ENCODE peak calls at places on chromosomes 2 and 18, in five cellular contexts. Z is right lobe of liver, S is endodermal cell, W is psoas muscle, D is colonic mucosa. X is an unnamed sample.

GRCh38 chr2:232327089-232328037 is 51.2 kb upstream of the ALPP start:
- DNase-seq in Z (peak), S (peak), W (peak), D (peak), X (peak)

GRCh38 chr18:44246001-44246400 is 434.7 kb upstream of the SETBP1 start:
- DNase-seq in Z (no peak), S (no peak), W (no peak), D (no peak), X (no peak)

GRCh38 chr18:634551-635045 is 22.9 kb upstream of the TYMS start:
- DNase-seq in Z (no peak), S (no peak), W (no peak), D (no peak), X (no peak)

GRCh38 chr18:74990563-74991081 is 218.3 kb downstream of the PTGR3 start:
- DNase-seq in Z (no peak), S (no peak), W (no peak), D (no peak), X (no peak)

GRCh38 chr2:209592106-209592505 is 168.3 kb downstream of the MAP2 start:
- DNase-seq in Z (no peak), S (no peak), W (no peak), D (no peak), X (no peak)

GRCh38 chr2:105166671-105167070 is 74.9 kb upstream of the GPR45 start:
- DNase-seq in Z (no peak), S (peak), W (no peak), D (no peak), X (no peak)

GRCh38 chr2:107393516-107393915 is 433.2 kb upstream of the RGPD4 start:
- DNase-seq in Z (no peak), S (no peak), W (no peak), D (no peak), X (no peak)

GRCh38 chr2:9975805-9976447 is 24.4 kb downstream of the GRHL1 start:
- DNase-seq in Z (no peak), S (no peak), W (peak), D (peak), X (no peak)

GRCh38 chr2:28751956-28752607 is 452 bp downstream of the PPP1CB start:
- DNase-seq in Z (no peak), S (no peak), W (no peak), D (peak), X (peak)

GRCh38 chr2:460861-461260 is 173.0 kb upstream of the ALKAL2 start:
- DNase-seq in Z (no peak), S (no peak), W (no peak), D (no peak), X (no peak)

GRCh38 chr18:36295880-36296301 is 1.6 kb upstream of the FHOD3 start:
- DNase-seq in Z (no peak), S (no peak), W (no peak), D (peak), X (no peak)

GRCh38 chr18:44691148-44691925 is 10.6 kb downstream of the SETBP1 start:
- DNase-seq in Z (no peak), S (no peak), W (no peak), D (peak), X (no peak)

GRCh38 chr2:127917916-127918315 is 32.2 kb upstream of the AMMECR1L start:
- DNase-seq in Z (no peak), S (no peak), W (no peak), D (no peak), X (no peak)

GRCh38 chr2:108621689-108622681 is 87.7 kb downstream of the LIMS1 start:
- DNase-seq in Z (no peak), S (no peak), W (no peak), D (no peak), X (no peak)

GRCh38 chr2:73202156-73203054 is at the start of gene NOTO:
- DNase-seq in Z (peak), S (peak), W (no peak), D (no peak), X (no peak)

GRCh38 chr2:10230499-10230898 is 72.2 kb upstream of the HPCAL1 start:
- DNase-seq in Z (no peak), S (no peak), W (no peak), D (no peak), X (no peak)

GRCh38 chr2:31221549-31221948 is 4.2 kb upstream of the CAPN14 start:
- DNase-seq in Z (no peak), S (no peak), W (no peak), D (no peak), X (no peak)

GRCh38 chr2:144015036-144015435 is 504.9 kb downstream of the ZEB2 start:
- DNase-seq in Z (no peak), S (no peak), W (no peak), D (no peak), X (no peak)

GRCh38 chr18:32299489-32299888 is 109.7 kb downstream of the MEP1B start:
- DNase-seq in Z (no peak), S (no peak), W (no peak), D (no peak), X (no peak)

GRCh38 chr2:220269421-220269820 is 642.0 kb downstream of the SLC4A3 start:
- DNase-seq in Z (no peak), S (peak), W (no peak), D (no peak), X (no peak)

GRCh38 chr2:45759310-45759851 is 107.9 kb downstream of the PRKCE start:
- DNase-seq in Z (no peak), S (peak), W (peak), D (no peak), X (no peak)

GRCh38 chr2:127853667-127854066 is 4.3 kb downstream of the POLR2D start:
- DNase-seq in Z (no peak), S (no peak), W (no peak), D (no peak), X (no peak)

GRCh38 chr18:400466-400865 is 100.0 kb downstream of the COLEC12 start:
- DNase-seq in Z (no peak), S (no peak), W (no peak), D (peak), X (no peak)

GRCh38 chr18:8681196-8681595 is 24.2 kb upstream of the MTCL1 start:
- DNase-seq in Z (no peak), S (no peak), W (no peak), D (peak), X (no peak)

GRCh38 chr2:102051659-102052366 is 60.1 kb downstream of the IL1R2 start:
- DNase-seq in Z (no peak), S (no peak), W (peak), D (no peak), X (no peak)

GRCh38 chr2:102052367-102052764 is 60.6 kb downstream of the IL1R2 start:
- DNase-seq in Z (no peak), S (no peak), W (peak), D (no peak), X (no peak)

GRCh38 chr2:102053096-102053495 is 61.3 kb downstream of the IL1R2 start:
- DNase-seq in Z (no peak), S (no peak), W (peak), D (peak), X (no peak)

GRCh38 chr2:102049756-102050443 is 58.1 kb downstream of the IL1R2 start:
- DNase-seq in Z (peak), S (no peak), W (peak), D (peak), X (no peak)

DNA sequence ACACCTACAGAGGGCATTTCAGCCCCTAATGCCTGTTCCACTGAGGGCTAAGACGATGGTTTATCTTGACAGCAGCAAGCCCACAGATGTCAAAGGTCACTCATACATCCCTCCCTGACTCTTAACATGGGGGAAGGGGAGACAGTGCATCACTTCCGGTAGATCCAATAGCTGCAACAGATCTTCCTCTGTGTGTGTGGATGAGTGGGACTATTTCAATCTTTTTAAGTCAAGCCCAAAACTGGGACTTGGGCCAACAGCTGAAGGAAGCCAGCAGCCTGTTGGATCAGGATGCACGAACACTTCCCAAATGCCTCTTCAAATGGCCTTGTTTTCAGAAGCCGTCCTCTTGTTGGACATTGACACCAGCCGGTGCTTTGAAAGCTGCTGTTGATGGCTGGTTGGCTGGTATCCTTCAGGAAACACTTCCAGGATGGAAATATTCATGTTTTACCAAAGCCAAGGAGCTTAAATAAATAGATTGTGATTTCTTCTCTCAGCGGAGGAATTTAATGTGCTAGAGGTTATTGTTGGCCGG is 59.2 kb downstream of the IL1R2 start:
- DNase-seq in Z (no peak), S (no peak), W (peak), D (peak), X (peak)
- H3K27ac ChIP-seq in Z (peak), S (no peak), W (peak), D (peak), X (peak)

DNA sequence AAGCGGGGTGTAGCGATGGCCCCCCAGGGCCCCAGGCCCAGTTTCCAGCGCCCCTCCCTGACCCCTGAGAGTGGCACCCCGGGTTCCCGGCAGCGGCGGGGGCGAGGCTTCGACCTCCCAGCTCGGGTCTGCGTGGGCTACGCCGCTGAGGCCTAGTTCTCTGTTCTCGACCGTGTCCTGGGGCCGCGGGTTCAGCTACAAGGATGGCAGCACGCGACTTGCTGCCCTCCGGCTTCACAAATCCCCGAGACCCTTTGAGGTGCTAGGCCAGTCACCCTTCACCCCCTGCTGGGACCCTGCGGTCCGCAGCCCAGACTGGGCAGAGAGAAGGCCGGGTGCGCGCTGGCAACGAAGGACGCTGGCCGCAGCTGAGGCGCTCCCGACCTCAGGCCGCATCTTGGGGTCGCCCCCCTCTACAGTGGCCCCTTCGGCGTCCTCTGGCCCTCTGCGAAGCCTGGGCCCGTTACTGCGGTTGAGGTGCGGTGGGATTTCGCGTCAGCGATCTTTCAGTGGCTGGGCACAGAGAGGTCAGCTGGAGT is 1.2 kb downstream of the OTX1 start:
- DNase-seq in Z (no peak), S (peak), W (peak), D (no peak), X (no peak)
- H3K4me3 ChIP-seq in Z (no peak), S (peak), W (no peak), D (no peak), X (no peak)

DNA sequence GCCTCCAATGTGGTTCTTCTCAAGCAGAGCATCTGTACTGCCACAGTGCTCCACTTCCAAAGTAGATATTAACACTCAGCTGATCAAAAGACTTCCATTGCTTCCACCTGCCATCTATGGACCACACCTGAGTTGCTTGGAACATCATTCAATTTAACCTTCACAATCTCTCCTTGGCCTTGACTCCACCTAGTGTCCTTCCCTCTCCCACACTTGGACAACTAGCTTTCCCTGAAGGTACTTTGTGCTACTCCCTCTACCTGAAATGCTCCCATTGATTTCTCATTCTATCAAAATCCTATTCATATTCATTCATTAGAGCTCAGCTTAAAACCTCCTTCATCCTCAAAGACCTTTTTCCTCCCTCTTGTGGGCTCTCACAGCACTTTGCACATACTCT is 48.7 kb downstream of the SOWAHC start:
- DNase-seq in Z (no peak), S (no peak), W (no peak), D (no peak), X (no peak)
- TF ChIP-seq CTCF in Z (peak), S (peak), W (no peak), D (no peak), X (no peak)

GRCh38 chr2:136135462-136135861 is 17.5 kb upstream of the CXCR4 start:
- DNase-seq in Z (no peak), S (no peak), W (no peak), D (no peak), X (no peak)
- H3K27ac ChIP-seq in Z (no peak), S (no peak), W (no peak), D (peak), X (no peak)

X was measured in left ventricle myocardium inferior.